ENCODE peak calls at places on chromosomes 2 and 18, in four cellular contexts. J, S, V and H are unnamed samples.

GRCh38 chr18:29892960-29893558 is 1149.5 kb downstream of the DSC3 start:
- DNase-seq in J (peak), S (no peak), V (no peak), H (no peak)

GRCh38 chr2:148351439-148352143 is 293.0 kb upstream of the EPC2 start:
- DNase-seq in V (no peak), S (no peak), J (no peak), H (no peak)

GRCh38 chr18:34866739-34867138 is 156.6 kb downstream of the DTNA start:
- DNase-seq in J (no peak), V (no peak), S (no peak), H (no peak)

GRCh38 chr2:11945139-11946126 is 199.0 kb downstream of the LPIN1 start:
- DNase-seq in J (no peak), S (no peak), V (no peak), H (no peak)

GRCh38 chr2:33670392-33670937 is 71.4 kb upstream of the FAM98A start:
- DNase-seq in V (no peak), S (no peak), J (no peak), H (no peak)

GRCh38 chr18:21703241-21703820 is 1.2 kb downstream of the ABHD3 start:
- DNase-seq in J (peak), S (peak), V (no peak), H (no peak)

GRCh38 chr2:134468776-134469175 is 214.9 kb downstream of the MGAT5 start:
- DNase-seq in V (no peak), J (no peak), S (no peak), H (no peak)

GRCh38 chr2:226403360-226403759 is 396.3 kb downstream of the IRS1 start:
- DNase-seq in V (no peak), S (no peak), J (no peak), H (no peak)

GRCh38 chr18:58788971-58789797 is 75.5 kb upstream of the ZNF532 start:
- DNase-seq in J (no peak), V (no peak), S (no peak), H (no peak)

GRCh38 chr2:138572318-138572717 is 70.7 kb downstream of the SPOPL start:
- DNase-seq in J (peak), V (no peak), S (no peak), H (no peak)

GRCh38 chr2:142307086-142307485 is 176.3 kb upstream of the LRP1B start:
- DNase-seq in V (no peak), J (no peak), S (no peak), H (no peak)

GRCh38 chr2:66560683-66561082 is 125.8 kb downstream of the MEIS1 start:
- DNase-seq in J (no peak), V (no peak), S (no peak), H (no peak)

GRCh38 chr2:38174646-38175096 is 98.7 kb upstream of the CYP1B1 start:
- DNase-seq in V (no peak), S (no peak), J (no peak), H (no peak)

GRCh38 chr18:5413447-5413846 is 117.9 kb upstream of the ZBTB14 start:
- DNase-seq in S (no peak), J (no peak), V (no peak), H (no peak)

GRCh38 chr2:70553584-70554337 is at the start of gene TGFA:
- DNase-seq in S (peak), V (peak), J (peak), H (peak)

GRCh38 chr2:219636941-219637841 is 9.8 kb downstream of the SLC4A3 start:
- DNase-seq in S (no peak), V (no peak), J (no peak), H (no peak)

GRCh38 chr2:168524005-168524404 is 67.9 kb downstream of the CERS6 start:
- DNase-seq in J (no peak), S (no peak), V (no peak), H (no peak)

GRCh38 chr18:40866013-40866644 is 1088.9 kb upstream of the PIK3C3 start:
- DNase-seq in S (no peak), J (no peak), V (no peak), H (no peak)

GRCh38 chr2:188725981-188726380 is 248.2 kb upstream of the COL3A1 start:
- DNase-seq in S (no peak), J (no peak), V (no peak), H (no peak)